ENCODE peak calls at places on chromosomes 1 and 21, in ten cellular contexts. One of them, this sample, is unnamed.

GRCh38 chr1:59967141-59967697 is 40.6 kb upstream of the CYP2J2 start:
- DNase-seq in Kasumi-1: no peak
- DNase-seq in amygdala: peak
- DNase-seq in non-pigmented ciliary epithelial cell: peak
- DNase-seq in HuH-7: no peak
- DNase-seq in fibroblast of mammary gland: peak
- DNase-seq in activated T-helper 1 cell treated with Interleukin-2 at 50 U/mL for 16 hours: no peak
- DNase-seq in NCI-H2171 treated with DMSO at 0.1 percent for 48 hours: peak
- DNase-seq in RCC 7860: no peak
- DNase-seq in glutamatergic neuron: no peak
- DNase-seq in this sample: no peak

GRCh38 chr1:14733053-14733778 is 134.7 kb downstream of the KAZN start:
- DNase-seq in Kasumi-1: no peak
- DNase-seq in activated T-helper 1 cell treated with Interleukin-2 at 50 U/mL for 16 hours: no peak
- DNase-seq in glutamatergic neuron: peak
- DNase-seq in RCC 7860: no peak
- DNase-seq in HuH-7: no peak
- DNase-seq in NCI-H2171 treated with DMSO at 0.1 percent for 48 hours: peak
- DNase-seq in amygdala: no peak
- DNase-seq in fibroblast of mammary gland: no peak
- DNase-seq in non-pigmented ciliary epithelial cell: no peak
- DNase-seq in this sample: no peak

GRCh38 chr1:6490181-6491075 is 1.0 kb downstream of the PLEKHG5 start:
- DNase-seq in fibroblast of mammary gland: peak
- DNase-seq in NCI-H2171 treated with DMSO at 0.1 percent for 48 hours: peak
- DNase-seq in HuH-7: peak
- DNase-seq in activated T-helper 1 cell treated with Interleukin-2 at 50 U/mL for 16 hours: peak
- DNase-seq in glutamatergic neuron: peak
- DNase-seq in Kasumi-1: no peak
- DNase-seq in amygdala: no peak
- DNase-seq in non-pigmented ciliary epithelial cell: peak
- DNase-seq in RCC 7860: peak
- DNase-seq in this sample: peak

GRCh38 chr1:221670081-221670480 is 71.8 kb downstream of the DUSP10 start:
- DNase-seq in activated T-helper 1 cell treated with Interleukin-2 at 50 U/mL for 16 hours: no peak
- DNase-seq in amygdala: no peak
- DNase-seq in HuH-7: no peak
- DNase-seq in glutamatergic neuron: no peak
- DNase-seq in fibroblast of mammary gland: peak
- DNase-seq in NCI-H2171 treated with DMSO at 0.1 percent for 48 hours: no peak
- DNase-seq in RCC 7860: no peak
- DNase-seq in Kasumi-1: no peak
- DNase-seq in non-pigmented ciliary epithelial cell: no peak
- DNase-seq in this sample: peak

GRCh38 chr1:219650880-219651279 is 38.0 kb upstream of the ZC3H11B start:
- DNase-seq in glutamatergic neuron: no peak
- DNase-seq in non-pigmented ciliary epithelial cell: no peak
- DNase-seq in fibroblast of mammary gland: no peak
- DNase-seq in NCI-H2171 treated with DMSO at 0.1 percent for 48 hours: no peak
- DNase-seq in HuH-7: no peak
- DNase-seq in amygdala: no peak
- DNase-seq in Kasumi-1: peak
- DNase-seq in RCC 7860: no peak
- DNase-seq in activated T-helper 1 cell treated with Interleukin-2 at 50 U/mL for 16 hours: no peak
- DNase-seq in this sample: no peak

GRCh38 chr1:29758764-29759499 is 522.6 kb downstream of the PTPRU start:
- DNase-seq in non-pigmented ciliary epithelial cell: no peak
- DNase-seq in amygdala: no peak
- DNase-seq in NCI-H2171 treated with DMSO at 0.1 percent for 48 hours: no peak
- DNase-seq in Kasumi-1: no peak
- DNase-seq in RCC 7860: no peak
- DNase-seq in activated T-helper 1 cell treated with Interleukin-2 at 50 U/mL for 16 hours: no peak
- DNase-seq in HuH-7: no peak
- DNase-seq in glutamatergic neuron: no peak
- DNase-seq in fibroblast of mammary gland: no peak
- DNase-seq in this sample: no peak

GRCh38 chr21:39630191-39630591 is 17.5 kb downstream of the B3GALT5 start:
- DNase-seq in amygdala: no peak
- DNase-seq in fibroblast of mammary gland: peak
- DNase-seq in HuH-7: no peak
- DNase-seq in glutamatergic neuron: no peak
- DNase-seq in Kasumi-1: no peak
- DNase-seq in NCI-H2171 treated with DMSO at 0.1 percent for 48 hours: no peak
- DNase-seq in non-pigmented ciliary epithelial cell: peak
- DNase-seq in RCC 7860: peak
- DNase-seq in activated T-helper 1 cell treated with Interleukin-2 at 50 U/mL for 16 hours: no peak
- DNase-seq in this sample: peak

GRCh38 chr1:18066576-18066975 is 41.0 kb upstream of the IGSF21 start:
- DNase-seq in HuH-7: no peak
- DNase-seq in Kasumi-1: no peak
- DNase-seq in glutamatergic neuron: no peak
- DNase-seq in non-pigmented ciliary epithelial cell: no peak
- DNase-seq in amygdala: no peak
- DNase-seq in RCC 7860: no peak
- DNase-seq in activated T-helper 1 cell treated with Interleukin-2 at 50 U/mL for 16 hours: no peak
- DNase-seq in NCI-H2171 treated with DMSO at 0.1 percent for 48 hours: no peak
- DNase-seq in fibroblast of mammary gland: no peak
- DNase-seq in this sample: no peak

GRCh38 chr1:39490596-39491145 is 765 bp upstream of the BMP8A start:
- DNase-seq in glutamatergic neuron: peak
- DNase-seq in RCC 7860: no peak
- DNase-seq in NCI-H2171 treated with DMSO at 0.1 percent for 48 hours: peak
- DNase-seq in HuH-7: no peak
- DNase-seq in fibroblast of mammary gland: no peak
- DNase-seq in activated T-helper 1 cell treated with Interleukin-2 at 50 U/mL for 16 hours: no peak
- DNase-seq in amygdala: no peak
- DNase-seq in Kasumi-1: no peak
- DNase-seq in non-pigmented ciliary epithelial cell: no peak
- DNase-seq in this sample: no peak

This sample was measured in ELR.